ENCODE peak calls at places on chromosome 2, in six cellular contexts. O, R, F, H, N and G are unnamed samples.

GRCh38 chr2:64730551-64731305 is 77.0 kb upstream of the SERTAD2 start:
- DNase-seq in F (no peak), H (peak), R (peak), O (peak), N (peak), G (peak)

GRCh38 chr2:227192491-227192890 is 28.1 kb downstream of the COL4A3 start:
- DNase-seq in H (no peak), O (no peak), N (no peak), R (no peak), F (no peak), G (no peak)

GRCh38 chr2:179020156-179020750 is 29.7 kb downstream of the CCDC141 start:
- DNase-seq in F (no peak), R (no peak), H (no peak), O (no peak), N (no peak), G (no peak)

GRCh38 chr2:113084249-113085000 is 16.7 kb downstream of the IL1F10 start:
- DNase-seq in N (no peak), O (no peak), H (no peak), F (no peak), R (no peak), G (no peak)

GRCh38 chr2:118705032-118705431 is 142.4 kb downstream of the EN1 start:
- DNase-seq in R (no peak), N (no peak), H (no peak), F (no peak), O (no peak), G (no peak)

GRCh38 chr2:233892793-233893192 is 24.4 kb upstream of the TRPM8 start:
- DNase-seq in O (no peak), H (no peak), R (no peak), F (no peak), N (no peak), G (no peak)

GRCh38 chr2:32905270-32905669 is 41.5 kb upstream of the LTBP1 start:
- DNase-seq in F (no peak), R (no peak), H (no peak), O (no peak), N (no peak), G (no peak)

GRCh38 chr2:102114851-102115497 is 27.6 kb upstream of the IL1R1 start:
- DNase-seq in R (no peak), O (no peak), N (no peak), F (no peak), H (no peak), G (no peak)

GRCh38 chr2:3631851-3632659 is 25.9 kb upstream of the ALLC start:
- DNase-seq in F (no peak), H (no peak), R (no peak), N (no peak), O (no peak), G (no peak)

GRCh38 chr2:72543527-72544216 is 282.2 kb downstream of the EXOC6B start:
- DNase-seq in H (no peak), N (no peak), R (no peak), O (no peak), F (no peak), G (no peak)

GRCh38 chr2:134642938-134643337 is 75.9 kb downstream of the TMEM163 start:
- DNase-seq in O (no peak), H (no peak), N (no peak), R (no peak), F (no peak), G (no peak)

GRCh38 chr2:64327510-64328414 is 126.2 kb upstream of the LGALSL start:
- DNase-seq in R (peak), N (peak), F (no peak), H (peak), O (peak), G (no peak)

GRCh38 chr2:69642709-69643601 is 584 bp downstream of the AAK1 start:
- DNase-seq in O (peak), R (peak), H (no peak), F (peak), N (peak), G (peak)
- H3K4me3 ChIP-seq in O (peak), R (peak), H (peak), F (peak), N (peak), G (peak)

DNA sequence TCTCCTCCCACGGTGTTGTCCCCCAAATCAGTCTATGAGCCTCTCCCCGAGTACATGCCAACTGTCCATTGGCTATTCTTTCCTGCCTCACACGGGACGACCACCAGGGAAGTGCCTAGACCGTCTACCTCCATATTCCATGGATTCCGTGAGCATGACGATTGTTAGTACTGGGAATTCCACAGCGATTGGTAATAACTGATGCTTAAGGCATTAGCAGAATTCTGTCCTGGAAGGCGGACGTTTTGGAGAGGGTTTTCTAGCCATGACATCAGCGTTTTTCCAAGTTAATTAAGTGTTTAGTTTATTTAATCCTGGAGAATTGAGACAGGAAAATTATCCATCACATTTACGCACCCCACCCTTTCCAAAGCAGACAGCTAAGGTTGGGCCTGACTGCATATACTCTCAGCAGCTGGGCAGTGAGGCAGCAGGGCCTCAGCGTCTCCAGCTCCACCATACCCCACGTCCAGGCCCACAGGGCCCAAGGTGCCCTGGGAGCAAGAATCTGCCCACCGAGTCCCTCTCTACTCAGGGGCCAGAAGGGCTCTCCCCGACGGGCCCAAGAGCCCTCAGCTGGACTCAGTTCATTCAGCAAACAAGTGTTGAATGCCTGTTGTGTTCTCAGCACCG is 126.4 kb downstream of the SEPTIN10 start:
- DNase-seq in F (no peak), N (no peak), O (no peak), R (no peak), H (no peak), G (no peak)
- TF ChIP-seq CTCF in F (no peak), N (no peak), O (no peak), R (no peak), H (no peak), G (peak)

DNA sequence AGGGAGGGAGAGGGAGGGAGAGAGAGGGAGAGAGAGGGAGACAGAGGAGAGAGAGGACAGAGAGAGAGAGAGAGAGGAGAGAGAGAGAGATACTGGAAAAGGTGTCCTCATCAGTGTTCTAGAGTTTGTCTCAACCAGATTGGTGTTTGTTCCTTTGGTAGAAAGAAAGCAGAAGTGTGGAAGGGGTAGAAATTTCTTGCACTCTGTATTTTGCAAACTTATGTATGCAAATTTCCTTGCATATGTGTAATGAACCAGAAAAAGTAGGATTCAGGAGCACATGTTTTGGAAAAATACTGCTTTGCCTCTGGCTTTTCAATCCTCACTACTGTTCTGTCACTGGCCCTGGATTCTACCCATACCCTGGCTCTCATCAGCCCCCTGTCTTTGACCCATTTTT is 1.1 kb upstream of the SP140 start:
- DNase-seq in O (no peak), R (no peak), N (no peak), H (no peak), F (no peak), G (no peak)
- H3K27ac ChIP-seq in O (no peak), R (no peak), N (no peak), H (peak), F (no peak), G (no peak)

DNA sequence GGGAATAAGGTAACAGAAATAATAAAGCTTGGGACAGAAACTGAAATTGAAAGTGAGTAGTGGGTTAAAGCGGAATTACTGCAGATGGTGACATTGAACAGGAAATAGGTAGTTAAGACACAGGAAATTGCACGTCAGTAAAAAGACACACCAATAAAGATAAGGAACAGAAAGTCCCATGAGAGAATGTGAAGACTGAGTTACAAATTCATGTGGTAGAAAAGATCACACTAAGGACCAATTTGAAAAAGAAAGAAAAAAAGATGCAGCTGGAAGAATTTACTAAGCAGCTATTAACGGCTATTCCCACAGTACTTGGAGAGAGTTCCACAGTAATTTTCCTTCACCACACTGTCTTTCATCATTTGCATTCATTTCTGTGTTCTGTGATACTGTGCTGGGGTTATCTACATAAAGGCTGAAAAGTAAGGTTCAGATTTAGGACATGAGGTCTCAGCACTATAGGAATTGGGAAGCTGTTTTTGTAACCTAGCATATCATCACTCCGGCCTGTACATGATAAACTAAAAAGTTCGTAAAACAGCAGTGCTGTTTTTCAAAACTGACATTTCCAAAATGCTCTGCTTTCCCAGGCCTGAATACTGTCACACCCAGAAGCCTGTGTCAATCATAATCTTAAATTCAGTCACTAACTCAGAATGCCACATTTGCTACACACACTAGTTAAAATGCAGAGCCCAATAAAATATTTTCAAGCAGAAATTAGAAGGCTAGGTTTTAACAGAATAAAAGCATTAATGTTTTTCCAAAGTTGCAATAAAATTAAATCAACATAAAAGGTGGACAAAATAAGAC is 42.9 kb downstream of the SRBD1 start:
- DNase-seq in O (no peak), H (no peak), R (no peak), N (no peak), F (no peak), G (no peak)
- H3K4me3 ChIP-seq in O (no peak), H (peak), R (peak), N (no peak), F (no peak), G (peak)

GRCh38 chr2:185208261-185208660 is 530.3 kb upstream of the FSIP2 start:
- DNase-seq in H (no peak), O (peak), R (no peak), F (no peak), N (no peak), G (no peak)
- TF ChIP-seq CTCF in H (no peak), O (peak), R (peak), F (no peak), N (peak), G (no peak)

DNA sequence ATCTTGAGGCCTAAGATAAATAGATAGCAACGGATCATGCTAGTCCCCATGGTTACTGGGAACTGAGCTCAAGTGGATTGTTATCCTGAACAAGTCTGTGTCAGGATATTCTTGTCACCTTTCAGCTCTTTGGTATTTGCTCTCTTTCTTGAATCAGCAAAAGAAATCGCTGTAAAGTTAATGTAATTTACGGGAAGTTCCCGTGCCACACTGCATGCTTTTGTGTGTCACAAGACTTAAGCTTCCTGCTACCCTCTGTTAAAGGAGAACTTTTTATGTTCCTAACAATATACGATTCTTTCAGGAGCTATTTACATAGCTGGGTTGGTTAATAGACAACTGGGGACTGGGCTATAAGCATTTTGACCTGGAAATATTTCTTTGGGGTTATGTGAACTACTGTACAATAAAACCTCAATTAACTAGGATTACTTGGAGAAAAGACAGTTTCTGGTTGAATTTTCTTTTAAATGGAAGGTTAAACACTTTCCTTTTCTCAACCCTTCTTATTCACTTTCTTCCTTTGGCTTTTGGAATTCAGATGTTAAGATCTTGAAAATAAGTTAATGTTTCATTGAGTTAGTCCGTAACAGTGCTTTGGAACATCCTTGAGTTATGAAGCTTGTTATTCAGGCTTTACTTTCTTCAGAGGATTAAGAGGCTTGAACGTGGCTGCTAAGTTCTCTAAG is 151.2 kb downstream of the FMNL2 start:
- DNase-seq in F (no peak), O (no peak), H (no peak), R (no peak), N (peak), G (no peak)
- H3K27ac ChIP-seq in F (peak), O (peak), H (no peak), R (peak), N (peak), G (no peak)

DNA sequence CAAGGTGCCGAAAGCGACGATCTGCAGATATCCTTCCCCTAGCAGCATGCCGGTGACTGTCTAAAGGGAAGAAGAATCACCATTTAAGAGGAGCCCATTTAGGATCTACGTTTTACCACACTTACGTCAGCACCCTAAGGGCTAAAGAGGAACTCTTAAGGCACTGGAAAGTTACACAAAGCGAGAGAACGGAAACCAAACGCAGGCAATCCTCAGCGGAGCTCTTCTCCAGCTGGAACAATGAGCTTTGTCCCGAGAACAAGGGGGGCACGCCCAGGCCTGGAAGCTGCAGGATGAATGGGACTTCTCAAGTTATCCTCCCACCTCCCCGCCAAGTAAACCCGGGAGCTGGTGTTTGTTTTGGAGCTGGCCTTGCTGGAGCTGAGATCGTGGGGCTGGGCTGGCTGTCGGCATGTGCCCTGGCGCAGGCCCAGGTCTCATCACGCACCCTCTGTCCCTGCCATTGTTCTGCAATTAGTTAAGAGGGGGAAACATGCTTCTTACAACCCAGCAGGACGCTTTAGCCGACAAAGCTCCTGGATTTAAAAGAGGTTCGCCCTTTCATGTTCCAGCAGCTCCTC is 36.5 kb downstream of the PXDN start:
- DNase-seq in O (peak), H (no peak), R (peak), F (no peak), N (peak), G (no peak)
- H3K4me3 ChIP-seq in O (no peak), H (no peak), R (peak), F (no peak), N (no peak), G (peak)

DNA sequence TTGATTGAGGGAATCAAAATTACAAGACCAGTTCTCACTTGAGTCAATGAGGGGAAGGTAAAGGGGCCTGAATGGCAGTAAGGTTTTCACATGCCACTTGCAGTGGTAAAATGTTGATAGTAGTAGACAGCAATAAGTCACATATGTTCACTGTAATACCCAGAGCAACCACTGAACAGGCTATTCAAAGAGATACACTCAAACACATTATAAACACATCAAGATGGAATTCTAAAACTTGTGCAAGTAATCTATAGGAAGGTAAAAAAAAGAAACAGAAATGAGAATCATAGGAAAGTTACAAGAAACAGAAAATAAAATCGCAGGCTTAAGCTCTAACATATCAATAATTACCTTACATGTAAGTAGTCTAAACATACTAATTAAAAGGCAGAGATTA is 86.6 kb upstream of the AFF3 start:
- DNase-seq in R (no peak), F (no peak), N (no peak), H (no peak), O (no peak), G (no peak)
- TF ChIP-seq CTCF in R (no peak), F (no peak), N (no peak), H (no peak), O (no peak), G (no peak)

DNA sequence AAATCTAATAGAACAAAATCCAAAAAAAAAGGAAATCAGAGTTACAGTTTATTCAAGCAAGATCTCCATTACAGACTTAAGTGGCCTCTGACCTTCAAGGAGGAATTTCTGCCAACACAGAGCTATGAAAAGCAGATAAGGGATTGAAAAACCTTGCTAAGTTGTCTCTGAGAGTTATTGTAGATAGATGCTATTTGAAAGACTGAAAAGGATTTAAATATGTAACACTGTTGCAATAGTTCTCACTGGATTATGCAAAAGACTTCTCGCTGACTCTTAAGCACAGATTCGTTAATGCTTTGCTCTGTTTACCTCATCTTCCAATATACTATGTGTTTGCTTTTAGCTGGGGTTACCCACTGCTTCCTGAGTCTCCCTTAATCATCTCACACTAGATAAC is 359.3 kb upstream of the RGPD4 start:
- DNase-seq in N (no peak), H (no peak), O (no peak), F (no peak), R (no peak), G (no peak)
- H3K27ac ChIP-seq in N (no peak), H (no peak), O (no peak), F (no peak), R (no peak), G (no peak)